ENCODE peak calls at places on chromosomes 16 and 17, in six cellular contexts. One of them, this sample, is unnamed.

GRCh38 chr16:79067600-79067999 is 532.9 kb downstream of the MAF start:
- DNase-seq in CD8-positive, alpha-beta T cell: no peak
- DNase-seq in astrocyte: no peak
- DNase-seq in thyroid gland: no peak
- DNase-seq in uterus: no peak
- DNase-seq in tibial artery: no peak
- DNase-seq in this sample: no peak

GRCh38 chr17:61583242-61583641 is 7.8 kb downstream of the NACA2 start:
- DNase-seq in CD8-positive, alpha-beta T cell: no peak
- DNase-seq in astrocyte: peak; percentile 48
- DNase-seq in thyroid gland: no peak
- DNase-seq in uterus: no peak
- DNase-seq in tibial artery: no peak
- DNase-seq in this sample: no peak

GRCh38 chr17:13182450-13182849 is 164.6 kb upstream of the ELAC2 start:
- DNase-seq in CD8-positive, alpha-beta T cell: no peak
- DNase-seq in astrocyte: no peak
- DNase-seq in thyroid gland: no peak
- DNase-seq in uterus: no peak
- DNase-seq in tibial artery: no peak
- DNase-seq in this sample: no peak

GRCh38 chr16:31043352-31043751 is 10.0 kb downstream of the STX4 start:
- DNase-seq in CD8-positive, alpha-beta T cell: no peak
- DNase-seq in astrocyte: no peak
- DNase-seq in thyroid gland: no peak
- DNase-seq in uterus: no peak
- DNase-seq in tibial artery: no peak
- DNase-seq in this sample: no peak

GRCh38 chr17:79219208-79219935 is 144.7 kb downstream of the ENGASE start:
- DNase-seq in CD8-positive, alpha-beta T cell: no peak
- DNase-seq in astrocyte: no peak
- DNase-seq in thyroid gland: no peak
- DNase-seq in uterus: no peak
- DNase-seq in tibial artery: no peak
- DNase-seq in this sample: no peak

GRCh38 chr17:56977673-56978395 is at the start of gene SCPEP1:
- DNase-seq in CD8-positive, alpha-beta T cell: peak; percentile 67
- DNase-seq in astrocyte: peak; percentile 54
- DNase-seq in thyroid gland: peak; percentile 87
- DNase-seq in uterus: peak; percentile 79
- DNase-seq in tibial artery: peak; percentile 86
- DNase-seq in this sample: peak; percentile 74

GRCh38 chr17:66737524-66737923 is 97.4 kb upstream of the CACNG5 start:
- DNase-seq in CD8-positive, alpha-beta T cell: no peak
- DNase-seq in astrocyte: peak; percentile 41
- DNase-seq in thyroid gland: no peak
- DNase-seq in uterus: peak; percentile 45
- DNase-seq in tibial artery: no peak
- DNase-seq in this sample: no peak

GRCh38 chr17:41672153-41672552 is 16.5 kb upstream of the EIF1 start:
- DNase-seq in CD8-positive, alpha-beta T cell: no peak
- DNase-seq in astrocyte: no peak
- DNase-seq in thyroid gland: no peak
- DNase-seq in uterus: no peak
- DNase-seq in tibial artery: no peak
- DNase-seq in this sample: no peak

GRCh38 chr16:46883353-46883689 is 841 bp upstream of the GPT2 start:
- DNase-seq in CD8-positive, alpha-beta T cell: no peak
- DNase-seq in astrocyte: no peak
- DNase-seq in thyroid gland: no peak
- DNase-seq in uterus: no peak
- DNase-seq in tibial artery: no peak
- DNase-seq in this sample: no peak

GRCh38 chr16:20263138-20263855 is 64.0 kb downstream of the GP2 start:
- DNase-seq in CD8-positive, alpha-beta T cell: no peak
- DNase-seq in astrocyte: no peak
- DNase-seq in thyroid gland: no peak
- DNase-seq in uterus: no peak
- DNase-seq in tibial artery: no peak
- DNase-seq in this sample: no peak

GRCh38 chr16:58348986-58349385 is 43.3 kb upstream of the GINS3 start:
- DNase-seq in CD8-positive, alpha-beta T cell: no peak
- DNase-seq in astrocyte: no peak
- DNase-seq in thyroid gland: no peak
- DNase-seq in uterus: no peak
- DNase-seq in tibial artery: no peak
- DNase-seq in this sample: no peak

GRCh38 chr17:78128616-78129384 is at the start of gene TMC6:
- DNase-seq in CD8-positive, alpha-beta T cell: peak; percentile 52
- DNase-seq in astrocyte: no peak
- DNase-seq in thyroid gland: peak; percentile 56
- DNase-seq in uterus: no peak
- DNase-seq in tibial artery: no peak
- DNase-seq in this sample: no peak

GRCh38 chr17:66673668-66674276 is 161.1 kb upstream of the CACNG5 start:
- DNase-seq in CD8-positive, alpha-beta T cell: peak; percentile 6
- DNase-seq in astrocyte: peak; percentile 54
- DNase-seq in thyroid gland: peak; percentile 42
- DNase-seq in uterus: peak; percentile 43
- DNase-seq in tibial artery: no peak
- DNase-seq in this sample: peak; percentile 74

GRCh38 chr17:13786000-13786598 is 184.4 kb upstream of the HS3ST3A1 start:
- DNase-seq in CD8-positive, alpha-beta T cell: no peak
- DNase-seq in astrocyte: peak; percentile 47
- DNase-seq in thyroid gland: no peak
- DNase-seq in uterus: no peak
- DNase-seq in tibial artery: no peak
- DNase-seq in this sample: no peak

GRCh38 chr16:72091217-72091616 is 2.2 kb downstream of the TXNL4B start:
- DNase-seq in CD8-positive, alpha-beta T cell: no peak
- DNase-seq in astrocyte: no peak
- DNase-seq in thyroid gland: no peak
- DNase-seq in uterus: no peak
- DNase-seq in tibial artery: no peak
- DNase-seq in this sample: no peak

GRCh38 chr17:73749337-73749807 is 105.1 kb upstream of the SDK2 start:
- DNase-seq in CD8-positive, alpha-beta T cell: no peak
- DNase-seq in astrocyte: no peak
- DNase-seq in thyroid gland: no peak
- DNase-seq in uterus: no peak
- DNase-seq in tibial artery: no peak
- DNase-seq in this sample: no peak

GRCh38 chr17:55264640-55265298 is at the start of gene HLF:
- DNase-seq in CD8-positive, alpha-beta T cell: peak; percentile 44
- DNase-seq in astrocyte: peak; percentile 35
- DNase-seq in thyroid gland: peak; percentile 85
- DNase-seq in uterus: peak; percentile 87
- DNase-seq in tibial artery: peak; percentile 75
- DNase-seq in this sample: peak; percentile 66

GRCh38 chr16:5350118-5350517 is 252.5 kb upstream of the EEF2KMT start:
- DNase-seq in CD8-positive, alpha-beta T cell: no peak
- DNase-seq in astrocyte: no peak
- DNase-seq in thyroid gland: no peak
- DNase-seq in uterus: no peak
- DNase-seq in tibial artery: no peak
- DNase-seq in this sample: no peak

GRCh38 chr17:28682655-28683054 is 20.6 kb downstream of the SUPT6H start:
- DNase-seq in CD8-positive, alpha-beta T cell: no peak
- DNase-seq in astrocyte: no peak
- DNase-seq in thyroid gland: no peak
- DNase-seq in uterus: no peak
- DNase-seq in tibial artery: no peak
- DNase-seq in this sample: no peak

GRCh38 chr17:28612936-28613872 is 781 bp downstream of the RSKR start:
- DNase-seq in CD8-positive, alpha-beta T cell: no peak
- DNase-seq in astrocyte: no peak
- DNase-seq in thyroid gland: peak; percentile 49
- DNase-seq in uterus: peak; percentile 26
- DNase-seq in tibial artery: peak; percentile 30
- DNase-seq in this sample: no peak

GRCh38 chr16:31700530-31701388 is 172.8 kb upstream of the ZNF267 start:
- DNase-seq in CD8-positive, alpha-beta T cell: peak; percentile 79
- DNase-seq in astrocyte: peak; percentile 49
- DNase-seq in thyroid gland: peak; percentile 97
- DNase-seq in uterus: peak; percentile 81
- DNase-seq in tibial artery: no peak
- DNase-seq in this sample: peak; percentile 80

GRCh38 chr17:65656390-65657250 is 95.2 kb upstream of the AXIN2 start:
- DNase-seq in CD8-positive, alpha-beta T cell: no peak
- DNase-seq in astrocyte: no peak
- DNase-seq in thyroid gland: no peak
- DNase-seq in uterus: no peak
- DNase-seq in tibial artery: no peak
- DNase-seq in this sample: no peak

GRCh38 chr16:9898555-9898954 is 283.7 kb downstream of the GRIN2A start:
- DNase-seq in CD8-positive, alpha-beta T cell: no peak
- DNase-seq in astrocyte: no peak
- DNase-seq in thyroid gland: no peak
- DNase-seq in uterus: no peak
- DNase-seq in tibial artery: no peak
- DNase-seq in this sample: no peak

GRCh38 chr16:89330177-89330856 is 112.8 kb downstream of the ZNF778 start:
- DNase-seq in CD8-positive, alpha-beta T cell: no peak
- DNase-seq in astrocyte: peak; percentile 66
- DNase-seq in thyroid gland: peak; percentile 90
- DNase-seq in uterus: no peak
- DNase-seq in tibial artery: no peak
- DNase-seq in this sample: no peak

GRCh38 chr16:58451945-58452401 is 48.0 kb upstream of the NDRG4 start:
- DNase-seq in CD8-positive, alpha-beta T cell: no peak
- DNase-seq in astrocyte: peak; percentile 64
- DNase-seq in thyroid gland: no peak
- DNase-seq in uterus: no peak
- DNase-seq in tibial artery: no peak
- DNase-seq in this sample: no peak

GRCh38 chr16:70746040-70746707 is 54.8 kb downstream of the VAC14 start:
- DNase-seq in CD8-positive, alpha-beta T cell: no peak
- DNase-seq in astrocyte: peak; percentile 84
- DNase-seq in thyroid gland: peak; percentile 70
- DNase-seq in uterus: peak; percentile 89
- DNase-seq in tibial artery: peak; percentile 91
- DNase-seq in this sample: no peak

DNA sequence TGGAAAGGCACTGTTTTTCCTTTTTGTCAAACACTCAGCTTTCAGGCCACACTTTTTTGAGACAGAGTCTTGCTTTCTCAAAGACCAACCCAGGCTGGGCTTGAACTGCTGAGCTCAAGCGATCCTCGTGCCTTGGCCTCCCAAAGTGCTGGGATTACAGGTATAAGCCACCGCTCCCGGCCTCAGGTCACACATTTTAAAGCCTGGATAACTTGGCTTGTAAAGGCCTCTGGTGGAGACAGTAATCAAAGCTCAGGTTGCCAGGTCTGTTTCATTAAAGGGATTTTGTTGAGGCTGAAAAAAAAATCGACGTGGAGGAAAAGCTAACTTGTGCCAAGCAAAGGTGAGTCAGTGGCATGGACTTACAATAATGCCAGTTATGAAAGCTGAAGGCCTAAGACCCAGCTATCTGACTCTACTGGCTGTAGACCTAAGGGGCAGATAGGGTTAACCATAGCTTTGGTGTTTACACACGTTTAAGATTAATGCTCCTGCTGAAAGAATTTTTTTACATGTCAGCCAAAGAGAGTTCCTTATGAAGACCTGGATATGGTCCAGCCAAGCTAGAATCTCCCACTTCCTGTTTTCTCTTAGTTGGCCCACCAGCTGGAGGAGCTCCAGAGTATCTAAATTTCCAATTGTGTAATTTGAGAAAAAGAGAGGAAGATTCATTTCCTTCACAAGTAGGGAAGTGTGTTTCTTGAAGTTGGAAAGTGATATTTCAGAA is 910 bp downstream of the NBR1 start:
- DNase-seq in CD8-positive, alpha-beta T cell: no peak
- DNase-seq in astrocyte: peak; percentile 95
- DNase-seq in thyroid gland: peak; percentile 30
- DNase-seq in uterus: no peak
- DNase-seq in tibial artery: peak; percentile 61
- DNase-seq in this sample: no peak
- TF ChIP-seq CTCF in CD8-positive, alpha-beta T cell: no peak
- TF ChIP-seq CTCF in astrocyte: no peak
- TF ChIP-seq CTCF in thyroid gland: peak; percentile 36
- TF ChIP-seq CTCF in uterus: no peak
- TF ChIP-seq CTCF in tibial artery: no peak
- TF ChIP-seq CTCF in this sample: no peak

GRCh38 chr17:10117581-10118001 is 80.8 kb downstream of the GAS7 start:
- DNase-seq in CD8-positive, alpha-beta T cell: no peak
- DNase-seq in astrocyte: no peak
- DNase-seq in thyroid gland: no peak
- DNase-seq in uterus: no peak
- DNase-seq in tibial artery: no peak
- DNase-seq in this sample: no peak
- H3K4me1 ChIP-seq in CD8-positive, alpha-beta T cell: peaks cover 76% of the 10 kb centered on the region
- H3K4me1 ChIP-seq in astrocyte: peaks cover 18% of the 10 kb centered on the region
- H3K4me1 ChIP-seq in thyroid gland: no peaks in the 10 kb centered on the region
- H3K4me1 ChIP-seq in uterus: peaks cover 21% of the 10 kb centered on the region
- H3K4me1 ChIP-seq in tibial artery: peaks cover 28% of the 10 kb centered on the region
- H3K4me1 ChIP-seq in this sample: peaks cover 36% of the 10 kb centered on the region

DNA sequence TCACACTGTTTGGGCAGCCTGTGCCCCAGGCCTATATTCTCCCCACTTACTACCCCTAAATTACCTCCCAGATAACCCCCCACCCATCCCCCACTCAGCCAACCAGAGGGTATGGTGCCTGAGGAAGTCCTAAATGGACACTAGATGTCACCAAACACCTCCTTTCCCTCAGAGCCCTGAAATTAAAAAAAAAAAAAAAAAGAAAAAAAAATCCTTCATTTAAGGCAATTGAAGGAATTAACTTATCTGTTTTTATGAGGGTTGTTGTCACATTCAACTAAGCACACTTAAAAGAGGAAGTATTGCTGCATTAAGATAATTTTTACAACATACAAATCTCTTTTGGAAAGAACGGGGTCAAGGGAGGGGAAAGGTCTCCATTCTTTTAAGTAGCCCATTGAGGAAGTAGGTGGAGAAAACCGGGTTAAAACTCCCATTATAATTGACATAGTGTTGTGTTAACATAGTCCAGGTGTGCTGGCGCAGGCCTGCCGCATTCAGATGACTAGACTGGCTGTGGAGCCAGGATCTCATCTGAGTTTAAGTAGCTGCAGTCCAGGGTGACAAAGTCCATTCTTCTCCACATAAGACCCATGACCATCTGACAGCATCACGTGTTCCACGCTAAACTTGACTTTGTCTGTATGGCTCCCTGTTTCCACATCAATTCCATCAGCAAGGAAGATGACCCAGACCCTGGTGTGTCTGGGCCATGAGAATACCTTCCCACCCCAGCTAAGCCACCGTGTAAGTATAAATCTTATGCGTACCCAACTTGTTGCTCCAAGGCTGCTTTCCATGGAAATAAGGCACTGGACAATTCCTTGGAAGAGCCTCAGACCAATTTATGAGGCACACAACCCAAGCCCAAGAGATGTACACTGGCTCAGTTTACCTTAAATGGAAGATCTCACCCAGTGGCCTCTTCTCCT is 46.4 kb downstream of the SNX11 start:
- DNase-seq in CD8-positive, alpha-beta T cell: no peak
- DNase-seq in astrocyte: peak; percentile 29
- DNase-seq in thyroid gland: peak; percentile 5
- DNase-seq in uterus: no peak
- DNase-seq in tibial artery: no peak
- DNase-seq in this sample: no peak
- TF ChIP-seq CTCF in CD8-positive, alpha-beta T cell: no peak
- TF ChIP-seq CTCF in astrocyte: peak; percentile 46
- TF ChIP-seq CTCF in thyroid gland: peak; percentile 44
- TF ChIP-seq CTCF in uterus: peak; percentile 7
- TF ChIP-seq CTCF in tibial artery: no peak
- TF ChIP-seq CTCF in this sample: no peak

GRCh38 chr17:7853693-7854043 is 1.2 kb upstream of the TMEM88 start:
- DNase-seq in CD8-positive, alpha-beta T cell: no peak
- DNase-seq in astrocyte: no peak
- DNase-seq in thyroid gland: no peak
- DNase-seq in uterus: no peak
- DNase-seq in tibial artery: no peak
- DNase-seq in this sample: no peak
- H3K4me1 ChIP-seq in CD8-positive, alpha-beta T cell: peaks cover 38% of the 10 kb centered on the region
- H3K4me1 ChIP-seq in astrocyte: peaks cover 29% of the 10 kb centered on the region
- H3K4me1 ChIP-seq in thyroid gland: peaks cover 17% of the 10 kb centered on the region
- H3K4me1 ChIP-seq in uterus: no peaks in the 10 kb centered on the region
- H3K4me1 ChIP-seq in tibial artery: peaks cover 38% of the 10 kb centered on the region
- H3K4me1 ChIP-seq in this sample: no peaks in the 10 kb centered on the region

This sample was measured in tibial nerve.